ENCODE peak calls at places on chromosomes 2 and 18, in five cellular contexts. One of them, this sample, is unnamed.
A peak's percentile ranks its signal among the peaks of the same experiment; 100 is the strongest.

GRCh38 chr2:18600255-18600613 is 10.9 kb upstream of the NT5C1B start:
- DNase-seq in iPS-NIHi11: no peak
- DNase-seq in HCEC 1CT: no peak
- DNase-seq in pons: no peak
- DNase-seq in GM19239: no peak
- DNase-seq in this sample: no peak

GRCh38 chr2:181129654-181130053 is 149.2 kb downstream of the UBE2E3 start:
- DNase-seq in iPS-NIHi11: no peak
- DNase-seq in HCEC 1CT: no peak
- DNase-seq in pons: no peak
- DNase-seq in GM19239: no peak
- DNase-seq in this sample: no peak

GRCh38 chr2:9800975-9801723 is 42.1 kb upstream of the TAF1B start:
- DNase-seq in iPS-NIHi11: peak; percentile 32
- DNase-seq in HCEC 1CT: peak; percentile 8
- DNase-seq in pons: no peak
- DNase-seq in GM19239: no peak
- DNase-seq in this sample: peak; percentile 62

GRCh38 chr2:54881759-54882158 is 158.3 kb downstream of the EML6 start:
- DNase-seq in iPS-NIHi11: no peak
- DNase-seq in HCEC 1CT: no peak
- DNase-seq in pons: no peak
- DNase-seq in GM19239: no peak
- DNase-seq in this sample: no peak

GRCh38 chr18:34809697-34810096 is 99.6 kb downstream of the DTNA start:
- DNase-seq in iPS-NIHi11: peak; percentile 50
- DNase-seq in HCEC 1CT: peak; percentile 65
- DNase-seq in pons: peak; percentile 53
- DNase-seq in GM19239: no peak
- DNase-seq in this sample: no peak

GRCh38 chr18:6980363-6980762 is 137.2 kb downstream of the LAMA1 start:
- DNase-seq in iPS-NIHi11: no peak
- DNase-seq in HCEC 1CT: no peak
- DNase-seq in pons: no peak
- DNase-seq in GM19239: no peak
- DNase-seq in this sample: no peak

GRCh38 chr2:113203901-113204519 is 30.2 kb downstream of the PSD4 start:
- DNase-seq in iPS-NIHi11: peak; percentile 82
- DNase-seq in HCEC 1CT: peak; percentile 64
- DNase-seq in pons: peak; percentile 68
- DNase-seq in GM19239: peak; percentile 91
- DNase-seq in this sample: peak; percentile 52

GRCh38 chr2:108967757-108968156 is 21.3 kb downstream of the EDAR start:
- DNase-seq in iPS-NIHi11: no peak
- DNase-seq in HCEC 1CT: no peak
- DNase-seq in pons: no peak
- DNase-seq in GM19239: no peak
- DNase-seq in this sample: no peak

GRCh38 chr2:96374211-96374951 is 38.8 kb downstream of the NCAPH start:
- DNase-seq in iPS-NIHi11: peak; percentile 22
- DNase-seq in HCEC 1CT: no peak
- DNase-seq in pons: no peak
- DNase-seq in GM19239: no peak
- DNase-seq in this sample: no peak

GRCh38 chr2:203623104-203623503 is 83.3 kb upstream of the CD28 start:
- DNase-seq in iPS-NIHi11: no peak
- DNase-seq in HCEC 1CT: peak; percentile 98
- DNase-seq in pons: no peak
- DNase-seq in GM19239: no peak
- DNase-seq in this sample: no peak

GRCh38 chr2:84858123-84858522 is 22.8 kb downstream of the TRABD2A start:
- DNase-seq in iPS-NIHi11: peak; percentile 59
- DNase-seq in HCEC 1CT: no peak
- DNase-seq in pons: no peak
- DNase-seq in GM19239: no peak
- DNase-seq in this sample: no peak

GRCh38 chr2:203685081-203685621 is 21.3 kb upstream of the CD28 start:
- DNase-seq in iPS-NIHi11: no peak
- DNase-seq in HCEC 1CT: peak; percentile 93
- DNase-seq in pons: no peak
- DNase-seq in GM19239: no peak
- DNase-seq in this sample: no peak

GRCh38 chr18:46169464-46169941 is 65.3 kb downstream of the HAUS1 start:
- DNase-seq in iPS-NIHi11: no peak
- DNase-seq in HCEC 1CT: peak; percentile 68
- DNase-seq in pons: no peak
- DNase-seq in GM19239: no peak
- DNase-seq in this sample: no peak